ENCODE peak calls at places on chromosomes 16 and 17, in seven cellular contexts. U is activated naive CD8-positive, alpha-beta T cell treated with anti-CD3 and anti-CD28 coated beads for 36 hours; K is progenitor cell of endocrine pancreas; N is aorta; G is tibial nerve; E is HS-27A; H is stimulated activated naive B cell treated with anti-CD40 and anti-IgM and Interleukin-4, amounts not matched to agents 10 μg/mL and 1 μg/mL and 100 μg/mL, for 72 hours. M is an unnamed sample.

GRCh38 chr17:6654816-6655731 is 3.5 kb downstream of the C17orf100 start:
- DNase-seq in N (peak), G (no peak), U (no peak), E (no peak), K (no peak), H (no peak), M (no peak)

GRCh38 chr16:13823501-13823900 is 96.5 kb upstream of the ERCC4 start:
- DNase-seq in U (no peak), E (no peak), N (no peak), G (no peak), K (no peak), H (no peak), M (no peak)

GRCh38 chr16:30615358-30616076 is 5.3 kb upstream of the ZNF689 start:
- DNase-seq in E (no peak), H (peak), K (peak), N (no peak), G (no peak), U (peak), M (peak)

GRCh38 chr16:67035364-67035763 is 6.4 kb downstream of the CBFB start:
- DNase-seq in G (no peak), N (no peak), H (no peak), E (no peak), U (no peak), K (no peak), M (no peak)

GRCh38 chr16:21084631-21085235 is 65.9 kb downstream of the DNAH3 start:
- DNase-seq in H (no peak), U (no peak), K (no peak), E (no peak), N (no peak), G (no peak), M (no peak)

GRCh38 chr17:51085150-51085805 is 35.4 kb downstream of the SPAG9 start:
- DNase-seq in E (no peak), N (no peak), H (no peak), G (no peak), U (no peak), K (no peak), M (no peak)

GRCh38 chr16:87007907-87008306 is 309.3 kb downstream of the C16orf95 start:
- DNase-seq in E (no peak), K (no peak), U (no peak), N (no peak), G (no peak), H (no peak), M (no peak)

GRCh38 chr17:30950669-30951399 is 20.0 kb upstream of the RNF135 start:
- DNase-seq in N (no peak), G (peak), K (no peak), E (no peak), U (no peak), H (no peak), M (peak)

GRCh38 chr16:48818257-48818656 is 208.3 kb upstream of the N4BP1 start:
- DNase-seq in K (no peak), E (no peak), G (no peak), N (no peak), U (no peak), H (no peak), M (no peak)

GRCh38 chr16:66844342-66845079 is at the start of gene CA7:
- DNase-seq in G (no peak), K (no peak), H (no peak), E (no peak), N (no peak), U (no peak), M (no peak)